ENCODE peak calls at places on chromosomes 2 and 18, in seven cellular contexts. A is AG09309, P is breast epithelium, B is prostate gland, L is bronchial epithelial cell, E is A549, K is brain microvascular endothelial cell. Y is an unnamed sample.

GRCh38 chr18:22822841-22823508 is 110.2 kb upstream of the RBBP8 start:
- DNase-seq in E (no peak), B (no peak), P (no peak), K (no peak), L (no peak), A (no peak), Y (no peak)

GRCh38 chr2:234091432-234091879 is 41.0 kb downstream of the SPP2 start:
- DNase-seq in E (no peak), A (no peak), B (peak; percentile 42), L (peak; percentile 30), P (no peak), K (no peak), Y (no peak)

GRCh38 chr2:85647823-85648526 is 20.0 kb downstream of the SFTPB start:
- DNase-seq in B (no peak), K (no peak), E (no peak), A (no peak), P (no peak), L (no peak), Y (no peak)

GRCh38 chr2:106147665-106148064 is 46.4 kb downstream of the UXS1 start:
- DNase-seq in A (no peak), B (no peak), K (no peak), L (peak; percentile 4), P (no peak), E (no peak), Y (no peak)

GRCh38 chr2:7108792-7109557 is 191.8 kb downstream of the RNF144A start:
- DNase-seq in P (no peak), E (no peak), B (no peak), A (no peak), K (no peak), L (no peak), Y (no peak)

GRCh38 chr2:152175012-152175367 is 573 bp downstream of the STAM2 start:
- DNase-seq in L (no peak), A (no peak), P (no peak), E (no peak), B (no peak), K (no peak), Y (no peak)

GRCh38 chr2:202122167-202122540 is 49.1 kb downstream of the KIAA2012 start:
- DNase-seq in P (no peak), L (no peak), E (no peak), B (no peak), K (no peak), A (no peak), Y (no peak)

GRCh38 chr2:233912799-233913423 is 4.3 kb upstream of the TRPM8 start:
- DNase-seq in P (no peak), A (no peak), E (peak; percentile 12), L (peak; percentile 37), B (no peak), K (peak; percentile 37), Y (no peak)

GRCh38 chr18:13376298-13376840 is 157.8 kb downstream of the LDLRAD4 start:
- DNase-seq in B (no peak), E (no peak), P (no peak), L (no peak), K (no peak), A (no peak), Y (no peak)

GRCh38 chr2:15421761-15422160 is 139.4 kb downstream of the NBAS start:
- DNase-seq in P (no peak), A (no peak), E (no peak), L (no peak), B (no peak), K (no peak), Y (no peak)

GRCh38 chr18:56296381-56296780 is 342.0 kb downstream of the TXNL1 start:
- DNase-seq in P (no peak), A (no peak), L (no peak), E (no peak), B (no peak), K (no peak), Y (no peak)

GRCh38 chr18:56299740-56300139 is 338.7 kb downstream of the TXNL1 start:
- DNase-seq in B (no peak), A (no peak), E (no peak), L (no peak), P (no peak), K (no peak), Y (no peak)

GRCh38 chr18:56302161-56302560 is 336.2 kb downstream of the TXNL1 start:
- DNase-seq in L (no peak), E (no peak), A (no peak), B (no peak), K (no peak), P (no peak), Y (no peak)

GRCh38 chr18:56294484-56295183 is 343.8 kb downstream of the TXNL1 start:
- DNase-seq in A (no peak), B (no peak), K (no peak), E (no peak), L (no peak), P (no peak), Y (no peak)

DNA sequence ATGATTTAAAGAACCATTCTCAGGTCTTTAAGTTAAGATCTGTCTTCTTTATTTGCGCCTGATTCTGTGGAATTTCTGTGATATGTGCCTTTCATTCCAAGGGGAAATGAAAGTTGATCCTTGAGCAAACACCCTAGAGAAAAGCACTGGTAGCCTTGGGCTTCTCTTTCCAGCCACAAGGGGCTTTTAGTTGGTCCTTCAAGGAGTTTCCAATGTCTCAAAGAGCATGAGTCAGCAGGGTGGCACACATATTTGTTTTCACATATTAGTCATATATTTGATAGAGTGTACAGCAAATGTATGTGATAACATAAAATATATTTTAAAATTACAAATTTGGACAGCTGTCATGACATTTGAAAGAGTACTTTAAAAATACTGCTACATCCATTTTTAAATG is 339.5 kb downstream of the TXNL1 start:
- DNase-seq in A (no peak), P (no peak), L (peak; percentile 91), B (no peak), K (peak; percentile 70), E (peak; percentile 43), Y (no peak)
- TF ChIP-seq CTCF in A (peak; percentile 51), P (no peak), L (peak; percentile 51), B (no peak), K (peak; percentile 73), E (peak; percentile 16), Y (no peak)

GRCh38 chr2:218011641-218012040 is 8.8 kb upstream of the TNS1 start:
- DNase-seq in K (no peak), P (no peak), B (no peak), A (no peak), L (no peak), E (no peak), Y (no peak)
- H3K4me3 ChIP-seq in K (no peak overlapping the region), P (no peak overlapping the region), B (no peak overlapping the region), A (no peak overlapping the region), L (no peak overlapping the region), E (no peak overlapping the region), Y (no peak overlapping the region)

DNA sequence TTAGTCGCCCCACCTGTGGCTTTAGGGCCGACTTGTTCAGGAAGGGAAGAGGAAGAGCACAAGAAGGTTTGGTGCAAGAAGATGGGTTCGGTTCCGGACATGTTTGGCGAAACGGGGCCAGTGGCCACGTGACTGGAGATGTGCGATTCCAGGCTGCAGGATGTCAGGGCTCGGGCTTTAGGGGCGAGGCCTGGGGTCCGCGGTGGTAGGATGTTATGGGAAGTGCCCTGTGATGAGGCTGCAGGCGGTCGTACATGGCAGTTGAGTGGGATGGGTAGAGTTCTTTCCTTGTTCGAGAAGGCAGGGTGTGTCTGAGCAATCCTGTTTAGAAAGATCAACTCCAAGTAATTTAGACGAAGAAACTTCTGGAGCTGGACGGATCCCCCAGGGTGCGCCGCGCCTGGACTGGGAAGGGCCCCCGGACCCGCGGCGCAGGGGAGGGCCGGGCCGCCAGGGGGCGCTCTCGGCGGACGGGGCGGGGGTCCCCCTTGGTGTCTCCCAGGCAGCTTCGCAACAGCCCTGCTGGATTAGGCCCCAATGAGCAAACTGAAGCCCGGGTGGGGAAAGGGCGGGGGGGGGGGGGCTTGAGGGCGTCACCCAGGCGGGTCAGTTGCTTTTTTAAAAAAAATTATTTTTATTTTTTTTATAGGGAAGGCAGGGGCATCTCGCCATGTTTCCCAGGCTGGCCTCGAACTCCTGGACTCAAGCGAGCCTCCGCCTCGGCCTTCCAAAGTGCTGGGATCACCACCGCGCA is 17.2 kb upstream of the SDC1 start:
- DNase-seq in E (peak; percentile 50), A (no peak), B (no peak), P (no peak), K (no peak), L (no peak), Y (no peak)
- TF ChIP-seq CTCF in E (peak; percentile 58), A (peak; percentile 10), B (no peak), P (no peak), K (peak; percentile 23), L (peak; percentile 33), Y (peak; percentile 37)

DNA sequence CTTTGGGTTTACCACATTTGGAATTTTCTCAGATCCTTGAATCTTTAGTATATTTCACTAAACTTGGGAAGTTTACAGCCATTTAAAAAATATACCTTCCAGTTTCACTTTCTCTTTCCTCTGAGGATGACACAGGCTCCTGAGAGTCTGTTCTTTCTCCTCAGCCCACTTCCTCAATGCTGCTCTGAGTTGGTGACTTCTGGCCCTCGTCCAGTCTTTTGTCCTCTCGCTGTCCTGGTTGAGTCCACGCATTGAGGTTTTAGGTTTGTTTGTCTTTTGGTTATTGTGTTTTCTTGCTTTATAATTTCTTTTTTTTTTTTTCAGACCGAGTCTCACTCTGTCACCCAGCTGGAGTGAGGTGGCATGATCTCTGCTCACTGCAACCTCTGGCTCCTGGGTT is 40.7 kb upstream of the GALR1 start:
- DNase-seq in B (no peak), P (no peak), K (peak; percentile 82), A (no peak), E (no peak), L (no peak), Y (no peak)
- H3K4me3 ChIP-seq in B (no peak overlapping the region), P (peak overlapping the region; percentile 23), K (no peak overlapping the region), A (no peak overlapping the region), E (no peak overlapping the region), L (no peak overlapping the region), Y (no peak overlapping the region)

GRCh38 chr18:35131387-35132283 is 90.4 kb downstream of the MAPRE2 start:
- DNase-seq in B (no peak), E (no peak), L (no peak), K (no peak), P (no peak), A (no peak), Y (no peak)

GRCh38 chr18:35127201-35127600 is 86.0 kb downstream of the MAPRE2 start:
- DNase-seq in P (no peak), E (no peak), L (no peak), B (no peak), K (peak; percentile 26), A (no peak), Y (no peak)

GRCh38 chr18:35132284-35132910 is 91.2 kb downstream of the MAPRE2 start:
- DNase-seq in P (no peak), A (no peak), K (no peak), L (no peak), E (no peak), B (no peak), Y (no peak)

GRCh38 chr18:35128675-35129074 is 87.5 kb downstream of the MAPRE2 start:
- DNase-seq in E (no peak), K (no peak), A (no peak), B (no peak), L (no peak), P (no peak), Y (no peak)

GRCh38 chr18:35130236-35130635 is 89.0 kb downstream of the MAPRE2 start:
- DNase-seq in A (no peak), K (no peak), P (no peak), L (no peak), B (no peak), E (no peak), Y (no peak)
- TF ChIP-seq CTCF in A (no peak), K (no peak), P (no peak), L (no peak), B (no peak), E (no peak), Y (no peak)

GRCh38 chr2:16816522-16816921 is 150.9 kb upstream of the CYRIA start:
- DNase-seq in P (no peak), E (no peak), L (no peak), A (no peak), K (no peak), B (no peak), Y (no peak)
- H3K4me3 ChIP-seq in P (no peak overlapping the region), E (no peak overlapping the region), L (no peak overlapping the region), A (no peak overlapping the region), K (no peak overlapping the region), B (no peak overlapping the region), Y (no peak overlapping the region)